ENCODE peak calls at places on chromosomes 1 and 21, in five cellular contexts. One of them, this sample, is unnamed.

GRCh38 chr1:69568435-69569280 is 936 bp downstream of the LRRC7 start:
- DNase-seq in GM23338: peak
- DNase-seq in hepatocyte: no peak
- DNase-seq in GM23248: peak
- DNase-seq in HCT116: no peak
- DNase-seq in this sample: no peak

GRCh38 chr1:156896490-156897033 is 3.0 kb downstream of the PEAR1 start:
- DNase-seq in HCT116: peak
- DNase-seq in hepatocyte: peak
- DNase-seq in GM23248: peak
- DNase-seq in GM23338: peak
- DNase-seq in this sample: peak

GRCh38 chr1:153390938-153391710 is at the start of gene S100A8:
- DNase-seq in GM23338: no peak
- DNase-seq in GM23248: no peak
- DNase-seq in hepatocyte: no peak
- DNase-seq in HCT116: no peak
- DNase-seq in this sample: peak

GRCh38 chr1:167720965-167721616 is 691 bp upstream of the MPZL1 start:
- DNase-seq in hepatocyte: peak
- DNase-seq in HCT116: no peak
- DNase-seq in GM23248: peak
- DNase-seq in GM23338: no peak
- DNase-seq in this sample: peak

GRCh38 chr1:23529146-23530088 is 1.6 kb downstream of the E2F2 start:
- DNase-seq in hepatocyte: no peak
- DNase-seq in HCT116: no peak
- DNase-seq in GM23248: no peak
- DNase-seq in GM23338: no peak
- DNase-seq in this sample: peak

GRCh38 chr21:39217356-39218081 is 34.3 kb upstream of the PSMG1 start:
- DNase-seq in GM23338: no peak
- DNase-seq in hepatocyte: no peak
- DNase-seq in HCT116: no peak
- DNase-seq in GM23248: no peak
- DNase-seq in this sample: no peak

GRCh38 chr1:5850503-5850902 is 141.7 kb downstream of the NPHP4 start:
- DNase-seq in GM23248: no peak
- DNase-seq in hepatocyte: no peak
- DNase-seq in GM23338: no peak
- DNase-seq in HCT116: no peak
- DNase-seq in this sample: no peak

GRCh38 chr1:29488086-29488793 is 251.9 kb downstream of the PTPRU start:
- DNase-seq in GM23338: no peak
- DNase-seq in hepatocyte: no peak
- DNase-seq in GM23248: no peak
- DNase-seq in HCT116: no peak
- DNase-seq in this sample: no peak

GRCh38 chr21:38766987-38767722 is 38.6 kb upstream of the ETS2 start:
- DNase-seq in hepatocyte: no peak
- DNase-seq in GM23248: no peak
- DNase-seq in GM23338: no peak
- DNase-seq in HCT116: no peak
- DNase-seq in this sample: no peak

GRCh38 chr1:161082996-161083742 is 6.2 kb downstream of the NECTIN4 start:
- DNase-seq in HCT116: peak
- DNase-seq in hepatocyte: peak
- DNase-seq in GM23248: peak
- DNase-seq in GM23338: no peak
- DNase-seq in this sample: peak

GRCh38 chr1:43435146-43436145 is 18.3 kb downstream of the HYI start:
- DNase-seq in hepatocyte: no peak
- DNase-seq in GM23248: peak
- DNase-seq in HCT116: no peak
- DNase-seq in GM23338: peak
- DNase-seq in this sample: no peak

GRCh38 chr1:206075786-206076725 is 23.1 kb downstream of the RHEX start:
- DNase-seq in GM23338: peak
- DNase-seq in hepatocyte: peak
- DNase-seq in GM23248: peak
- DNase-seq in HCT116: no peak
- DNase-seq in this sample: no peak

GRCh38 chr1:46086581-46086980 is 45.8 kb downstream of the PIK3R3 start:
- DNase-seq in GM23248: no peak
- DNase-seq in hepatocyte: no peak
- DNase-seq in GM23338: no peak
- DNase-seq in HCT116: no peak
- DNase-seq in this sample: peak

GRCh38 chr1:205769641-205770365 is 5.5 kb downstream of the RAB29 start:
- DNase-seq in GM23248: peak
- DNase-seq in HCT116: no peak
- DNase-seq in GM23338: no peak
- DNase-seq in hepatocyte: no peak
- DNase-seq in this sample: no peak

GRCh38 chr1:178055093-178055492 is 38.8 kb upstream of the RASAL2 start:
- DNase-seq in HCT116: no peak
- DNase-seq in GM23338: peak
- DNase-seq in hepatocyte: no peak
- DNase-seq in GM23248: no peak
- DNase-seq in this sample: peak

GRCh38 chr1:22563671-22564612 is 653 bp downstream of the EPHA8 start:
- DNase-seq in hepatocyte: no peak
- DNase-seq in GM23248: no peak
- DNase-seq in GM23338: peak
- DNase-seq in HCT116: no peak
- DNase-seq in this sample: no peak

GRCh38 chr1:171140466-171140865 is 44.6 kb upstream of the FMO2 start:
- DNase-seq in GM23248: no peak
- DNase-seq in hepatocyte: no peak
- DNase-seq in GM23338: no peak
- DNase-seq in HCT116: no peak
- DNase-seq in this sample: no peak

GRCh38 chr21:29248124-29248523 is 50.6 kb upstream of the BACH1 start:
- DNase-seq in hepatocyte: no peak
- DNase-seq in GM23248: peak
- DNase-seq in HCT116: no peak
- DNase-seq in GM23338: no peak
- DNase-seq in this sample: no peak

GRCh38 chr1:248695451-248696132 is 7.0 kb downstream of the OR14I1 start:
- DNase-seq in HCT116: no peak
- DNase-seq in hepatocyte: no peak
- DNase-seq in GM23338: no peak
- DNase-seq in GM23248: peak
- DNase-seq in this sample: peak

GRCh38 chr1:17732475-17732874 is 22.7 kb upstream of the ACTL8 start:
- DNase-seq in GM23248: peak
- DNase-seq in HCT116: no peak
- DNase-seq in hepatocyte: no peak
- DNase-seq in GM23338: no peak
- DNase-seq in this sample: peak

GRCh38 chr1:160862151-160863061 is at the start of gene CD244:
- DNase-seq in HCT116: no peak
- DNase-seq in GM23338: no peak
- DNase-seq in GM23248: peak
- DNase-seq in hepatocyte: peak
- DNase-seq in this sample: peak

GRCh38 chr1:191025896-191026642 is 548.4 kb upstream of the BRINP3 start:
- DNase-seq in hepatocyte: no peak
- DNase-seq in HCT116: no peak
- DNase-seq in GM23338: no peak
- DNase-seq in GM23248: no peak
- DNase-seq in this sample: no peak

GRCh38 chr21:42125571-42126544 is 54.7 kb downstream of the UMODL1 start:
- DNase-seq in HCT116: no peak
- DNase-seq in GM23338: peak
- DNase-seq in hepatocyte: peak
- DNase-seq in GM23248: peak
- DNase-seq in this sample: peak

GRCh38 chr1:246602194-246602593 is 35.9 kb downstream of the CNST start:
- DNase-seq in hepatocyte: no peak
- DNase-seq in HCT116: no peak
- DNase-seq in GM23248: peak
- DNase-seq in GM23338: no peak
- DNase-seq in this sample: no peak

GRCh38 chr1:230713915-230714764 is at the start of gene AGT:
- DNase-seq in HCT116: no peak
- DNase-seq in GM23248: peak
- DNase-seq in hepatocyte: peak
- DNase-seq in GM23338: no peak
- DNase-seq in this sample: peak

GRCh38 chr1:44924835-44925464 is 61.4 kb downstream of the EIF2B3 start:
- DNase-seq in hepatocyte: peak
- DNase-seq in HCT116: peak
- DNase-seq in GM23248: peak
- DNase-seq in GM23338: peak
- DNase-seq in this sample: peak

GRCh38 chr1:9628541-9629444 is 22.7 kb upstream of the PIK3CD start:
- DNase-seq in GM23338: no peak
- DNase-seq in hepatocyte: no peak
- DNase-seq in GM23248: no peak
- DNase-seq in HCT116: no peak
- DNase-seq in this sample: no peak

GRCh38 chr1:22792396-22793171 is 81.9 kb downstream of the EPHB2 start:
- DNase-seq in hepatocyte: no peak
- DNase-seq in HCT116: no peak
- DNase-seq in GM23248: no peak
- DNase-seq in GM23338: peak
- DNase-seq in this sample: no peak

GRCh38 chr1:214541206-214541605 is 10.2 kb downstream of the PTPN14 start:
- DNase-seq in HCT116: no peak
- DNase-seq in GM23338: no peak
- DNase-seq in GM23248: no peak
- DNase-seq in hepatocyte: no peak
- DNase-seq in this sample: no peak

GRCh38 chr1:101238681-101239094 is 1.9 kb downstream of the S1PR1 start:
- DNase-seq in HCT116: peak
- DNase-seq in GM23338: peak
- DNase-seq in hepatocyte: peak
- DNase-seq in GM23248: peak
- DNase-seq in this sample: peak

GRCh38 chr1:101240041-101240430 is 3.2 kb downstream of the S1PR1 start:
- DNase-seq in GM23248: no peak
- DNase-seq in GM23338: no peak
- DNase-seq in HCT116: no peak
- DNase-seq in hepatocyte: no peak
- DNase-seq in this sample: no peak

GRCh38 chr1:101238041-101238515 is 1.3 kb downstream of the S1PR1 start:
- DNase-seq in GM23338: peak
- DNase-seq in GM23248: peak
- DNase-seq in HCT116: no peak
- DNase-seq in hepatocyte: no peak
- DNase-seq in this sample: no peak

GRCh38 chr1:101237229-101237837 is 514 bp downstream of the S1PR1 start:
- DNase-seq in GM23338: peak
- DNase-seq in hepatocyte: no peak
- DNase-seq in HCT116: no peak
- DNase-seq in GM23248: peak
- DNase-seq in this sample: peak

GRCh38 chr1:101239095-101240040 is 2.5 kb downstream of the S1PR1 start:
- DNase-seq in HCT116: no peak
- DNase-seq in GM23338: no peak
- DNase-seq in hepatocyte: no peak
- DNase-seq in GM23248: no peak
- DNase-seq in this sample: no peak
- TF ChIP-seq EZH2phosphoT487 in HCT116: no peak
- TF ChIP-seq EZH2phosphoT487 in GM23338: no peak
- TF ChIP-seq EZH2phosphoT487 in hepatocyte: no peak
- TF ChIP-seq EZH2phosphoT487 in GM23248: no peak
- TF ChIP-seq EZH2phosphoT487 in this sample: no peak

GRCh38 chr1:209491897-209492296 is 91.6 kb upstream of the CAMK1G start:
- DNase-seq in GM23338: no peak
- DNase-seq in GM23248: no peak
- DNase-seq in hepatocyte: no peak
- DNase-seq in HCT116: no peak
- DNase-seq in this sample: no peak

GRCh38 chr1:209493584-209493983 is 89.9 kb upstream of the CAMK1G start:
- DNase-seq in hepatocyte: no peak
- DNase-seq in HCT116: no peak
- DNase-seq in GM23338: no peak
- DNase-seq in GM23248: no peak
- DNase-seq in this sample: no peak

GRCh38 chr1:209500993-209501392 is 82.5 kb upstream of the CAMK1G start:
- DNase-seq in hepatocyte: no peak
- DNase-seq in HCT116: no peak
- DNase-seq in GM23338: no peak
- DNase-seq in GM23248: no peak
- DNase-seq in this sample: no peak

DNA sequence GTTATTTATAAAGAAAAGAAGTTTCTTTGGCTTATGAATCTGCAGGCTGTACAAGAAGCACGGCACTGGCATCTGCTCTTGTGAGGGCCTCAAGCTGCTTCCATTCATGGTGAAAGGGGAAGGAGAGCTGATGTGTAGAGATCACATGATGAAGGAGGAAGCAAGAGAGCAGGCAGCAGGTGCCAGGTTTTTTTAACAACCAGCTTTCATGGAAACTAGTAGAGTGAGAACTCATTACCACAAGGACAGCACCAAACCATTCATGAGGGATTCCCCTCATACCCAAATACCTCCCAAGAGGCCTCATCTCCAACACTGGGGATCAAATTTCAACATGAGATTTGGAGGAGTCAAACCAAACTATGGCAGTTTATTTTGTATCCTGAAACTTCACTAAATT is 85.8 kb upstream of the CAMK1G start:
- DNase-seq in hepatocyte: no peak
- DNase-seq in GM23338: peak
- DNase-seq in HCT116: no peak
- DNase-seq in GM23248: no peak
- DNase-seq in this sample: no peak
- TF ChIP-seq EZH2phosphoT487 in hepatocyte: no peak
- TF ChIP-seq EZH2phosphoT487 in GM23338: no peak
- TF ChIP-seq EZH2phosphoT487 in HCT116: no peak
- TF ChIP-seq EZH2phosphoT487 in GM23248: no peak
- TF ChIP-seq EZH2phosphoT487 in this sample: no peak

DNA sequence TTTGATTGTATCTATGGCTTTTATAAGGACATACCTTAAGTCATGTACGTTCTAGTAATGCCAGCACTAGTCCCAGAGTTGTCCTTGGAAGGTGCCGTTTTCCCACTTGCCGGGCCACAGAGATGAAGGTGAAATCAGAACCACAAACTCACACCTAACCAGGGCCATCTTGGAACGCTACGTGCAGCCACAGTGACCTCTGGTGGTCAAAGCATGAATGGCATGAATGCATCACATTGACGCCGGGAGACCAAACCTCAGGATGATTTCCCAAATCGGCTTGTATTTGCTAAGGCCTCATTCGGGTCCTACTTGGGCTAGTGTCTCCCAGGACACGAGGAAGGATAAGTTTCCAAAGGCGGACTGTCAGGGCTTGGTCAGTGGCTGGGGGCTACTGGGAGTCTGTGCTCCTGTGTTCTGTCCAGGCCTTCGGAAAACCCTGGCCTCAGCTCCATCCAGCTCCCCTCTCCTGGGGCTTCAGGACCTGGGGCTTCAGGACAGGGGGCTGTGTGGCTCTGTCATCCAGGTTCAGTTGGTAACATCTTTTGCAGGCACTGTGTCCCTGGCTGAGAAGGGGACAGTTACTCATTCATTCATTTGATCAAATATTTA is 260.5 kb downstream of the PRDM2 start:
- DNase-seq in GM23248: peak
- DNase-seq in HCT116: peak
- DNase-seq in GM23338: peak
- DNase-seq in hepatocyte: peak
- DNase-seq in this sample: peak
- TF ChIP-seq EZH2phosphoT487 in GM23248: no peak
- TF ChIP-seq EZH2phosphoT487 in HCT116: no peak
- TF ChIP-seq EZH2phosphoT487 in GM23338: no peak
- TF ChIP-seq EZH2phosphoT487 in hepatocyte: no peak
- TF ChIP-seq EZH2phosphoT487 in this sample: no peak

GRCh38 chr1:18945401-18945849 is 11.1 kb downstream of the IFFO2 start:
- DNase-seq in GM23248: no peak
- DNase-seq in GM23338: peak
- DNase-seq in HCT116: no peak
- DNase-seq in hepatocyte: peak
- DNase-seq in this sample: no peak
- TF ChIP-seq EZH2phosphoT487 in GM23248: no peak
- TF ChIP-seq EZH2phosphoT487 in GM23338: no peak
- TF ChIP-seq EZH2phosphoT487 in HCT116: no peak
- TF ChIP-seq EZH2phosphoT487 in hepatocyte: no peak
- TF ChIP-seq EZH2phosphoT487 in this sample: no peak

This sample was measured in PC-3.